ENCODE peak calls at places on chromosomes 4 and X, in four cellular contexts. M is RWPE1; A is stimulated activated CD4-positive, alpha-beta T cell treated with anti-CD3 and anti-CD28 coated beads, Interleukin-15, amount 100 ng/mL, for 24 hours; T is KG1. P is an unnamed sample.
A peak's percentile ranks its signal among the peaks of the same experiment; 100 is the strongest.

GRCh38 chrX:106481341-106481740 is 130.4 kb upstream of the RADX start:
- DNase-seq in M (peak; percentile 13), A (peak; percentile 22), T (no peak), P (peak; percentile 59)

GRCh38 chr4:78691971-78692814 is 84.0 kb upstream of the BMP2K start:
- DNase-seq in M (no peak), A (no peak), T (peak; percentile 41), P (no peak)

GRCh38 chrX:106005684-106006083 is 32.8 kb downstream of the SERPINA7 start:
- DNase-seq in M (no peak), A (no peak), T (no peak), P (no peak)

GRCh38 chr4:86484241-86484640 is 109.9 kb upstream of the PTPN13 start:
- DNase-seq in M (no peak), A (no peak), T (no peak), P (no peak)

GRCh38 chrX:74458738-74459137 is 37.4 kb downstream of the SLC16A2 start:
- DNase-seq in M (peak; percentile 53), A (no peak), T (no peak), P (no peak)

GRCh38 chr4:85423414-85423813 is 51.5 kb upstream of the ARHGAP24 start:
- DNase-seq in M (peak; percentile 21), A (no peak), T (no peak), P (no peak)

GRCh38 chr4:138010639-138011038 is 231.5 kb downstream of the SLC7A11 start:
- DNase-seq in M (no peak), A (no peak), T (no peak), P (no peak)

GRCh38 chrX:47581731-47582647 is at the start of gene TIMP1:
- DNase-seq in M (peak; percentile 91), A (peak; percentile 90), T (peak; percentile 34), P (peak; percentile 87)

GRCh38 chrX:13082286-13083065 is 38.1 kb upstream of the FAM9C start:
- DNase-seq in M (no peak), A (peak; percentile 12), T (peak; percentile 1), P (no peak)

GRCh38 chrX:77087529-77088169 is 359.5 kb upstream of the FGF16 start:
- DNase-seq in M (no peak), A (no peak), T (no peak), P (no peak)

GRCh38 chrX:139739138-139739537 is 31.2 kb upstream of the MCF2 start:
- DNase-seq in M (peak; percentile 8), A (peak; percentile 11), T (no peak), P (no peak)

GRCh38 chr4:168811793-168812651 is 198.0 kb downstream of the CBR4 start:
- DNase-seq in M (no peak), A (no peak), T (no peak), P (no peak)

GRCh38 chr4:1049591-1049905 is 38.1 kb downstream of the FGFRL1 start:
- DNase-seq in M (no peak), A (no peak), T (no peak), P (no peak)

GRCh38 chr4:41594439-41594838 is 56.5 kb downstream of the LIMCH1 start:
- DNase-seq in M (no peak), A (no peak), T (no peak), P (no peak)

GRCh38 chrX:71282514-71283408 is 674 bp upstream of the NONO start:
- DNase-seq in M (peak; percentile 31), A (peak; percentile 70), T (no peak), P (no peak)

GRCh38 chr4:78584863-78585576 is 33.5 kb downstream of the ANXA3 start:
- DNase-seq in M (no peak), A (no peak), T (no peak), P (no peak)

GRCh38 chr4:48194986-48195773 is 61.1 kb upstream of the TXK start:
- DNase-seq in M (no peak), A (no peak), T (no peak), P (no peak)

GRCh38 chr4:139301821-139302611 is at the start of gene NDUFC1:
- DNase-seq in M (peak; percentile 60), A (peak; percentile 79), T (peak; percentile 50), P (peak; percentile 46)

GRCh38 chrX:2549874-2550273 is 49.1 kb upstream of the DHRSX start:
- DNase-seq in M (no peak), A (no peak), T (no peak), P (no peak)

GRCh38 chrX:75746891-75747639 is 38.0 kb downstream of the MAGEE2 start:
- DNase-seq in M (peak; percentile 3), A (peak; percentile 44), T (peak; percentile 1), P (peak; percentile 24)